ENCODE peak calls at places on chromosomes 1 and 21, in six cellular contexts. H is HT1080; F is nephron progenitor cell; B is activated naive CD4-positive, alpha-beta T cell treated with anti-CD3 and anti-CD28 coated beads, Interleukin-2, amount 50 U/mL, for 16 hours; N is activated T-helper 1 cell treated with Interleukin-2 at 50 U/mL for 16 hours; X is H9. J is an unnamed sample.

GRCh38 chr1:36384542-36385409 is 948 bp downstream of the STK40 start:
- DNase-seq in B (peak), F (peak), X (peak), N (no peak), H (peak), J (peak)

GRCh38 chr1:172449585-172450523 is 6.0 kb upstream of the PIGC start:
- DNase-seq in B (no peak), F (peak), N (no peak), H (peak), X (peak), J (peak)

GRCh38 chr1:32263744-32264143 is 12.7 kb downstream of the LCK start:
- DNase-seq in B (no peak), F (no peak), X (no peak), N (no peak), H (no peak), J (no peak)

GRCh38 chr1:219541946-219542345 is 71.0 kb downstream of the ZC3H11B start:
- DNase-seq in X (no peak), B (no peak), H (no peak), N (no peak), F (no peak), J (no peak)

GRCh38 chr1:234398849-234399381 is 25.7 kb downstream of the COA6 start:
- DNase-seq in B (no peak), F (no peak), X (no peak), H (no peak), N (no peak), J (peak)

GRCh38 chr1:66494488-66494887 is 39.5 kb upstream of the SGIP1 start:
- DNase-seq in H (no peak), N (no peak), B (no peak), X (no peak), F (no peak), J (no peak)

GRCh38 chr21:28617300-28617699 is 375.4 kb downstream of the LTN1 start:
- DNase-seq in B (no peak), H (no peak), F (no peak), N (no peak), X (no peak), J (no peak)

GRCh38 chr1:231091853-231092301 is 51.8 kb upstream of the FAM89A start:
- DNase-seq in F (peak), X (peak), N (peak), H (peak), B (peak), J (peak)

GRCh38 chr1:157044326-157044725 is 1.2 kb downstream of the ARHGEF11 start:
- DNase-seq in H (no peak), N (no peak), B (no peak), X (no peak), F (no peak), J (no peak)

GRCh38 chr21:16624468-16625102 is 888.3 kb upstream of the CXADR start:
- DNase-seq in F (peak), B (no peak), X (no peak), N (no peak), H (no peak), J (no peak)

GRCh38 chr1:70922196-70922595 is 125.4 kb downstream of the PTGER3 start:
- DNase-seq in B (no peak), F (no peak), H (no peak), X (no peak), N (no peak), J (no peak)

GRCh38 chr1:20061866-20062265 is 8.1 kb upstream of the PLA2G5 start:
- DNase-seq in N (no peak), F (no peak), H (peak), B (no peak), X (no peak), J (no peak)

GRCh38 chr1:208595745-208596144 is 351.6 kb upstream of the PLXNA2 start:
- DNase-seq in N (no peak), H (peak), B (no peak), F (no peak), X (no peak), J (peak)

GRCh38 chr1:109762821-109763645 is 690 bp downstream of the EPS8L3 start:
- DNase-seq in F (no peak), B (peak), X (no peak), N (no peak), H (peak), J (peak)

GRCh38 chr1:236018885-236019453 is 45.9 kb downstream of the NID1 start:
- DNase-seq in N (no peak), X (no peak), F (no peak), B (no peak), H (no peak), J (no peak)

GRCh38 chr1:55375617-55376258 is 160.6 kb upstream of the USP24 start:
- DNase-seq in N (no peak), X (peak), B (no peak), H (no peak), F (peak), J (peak)

GRCh38 chr1:2193514-2194251 is 889 bp downstream of the FAAP20 start:
- DNase-seq in F (no peak), X (no peak), N (no peak), B (no peak), H (no peak), J (no peak)

GRCh38 chr1:18486195-18486594 is 5.5 kb downstream of the KLHDC7A start:
- DNase-seq in F (no peak), N (no peak), X (peak), H (no peak), B (no peak), J (no peak)

GRCh38 chr1:58939146-58939545 is 155.3 kb upstream of the JUN start:
- DNase-seq in N (no peak), F (no peak), H (no peak), X (no peak), B (no peak), J (peak)

GRCh38 chr21:44531606-44532128 is 8.3 kb downstream of the KRTAP10-1 start:
- DNase-seq in N (no peak), X (no peak), F (no peak), H (no peak), B (no peak), J (no peak)

GRCh38 chr1:207362962-207363858 is 41.7 kb downstream of the CD55 start:
- DNase-seq in X (no peak), N (no peak), H (peak), B (no peak), F (no peak), J (peak)

GRCh38 chr21:44710756-44711326 is 531 bp downstream of the TSPEAR start:
- DNase-seq in H (no peak), N (no peak), X (peak), F (no peak), B (no peak), J (peak)

J was measured in epithelial cell of esophagus.